ENCODE peak calls at places on chromosomes 16 and 17, in nine cellular contexts. One of them, this sample, is unnamed.

GRCh38 chr17:63178530-63178929 is 212.5 kb downstream of the TANC2 start:
- DNase-seq in transverse colon: no peak
- DNase-seq in GM23338: no peak
- DNase-seq in HCT116: no peak
- DNase-seq in K562: no peak
- DNase-seq in SK-N-SH: no peak
- DNase-seq in suprapubic skin: no peak
- DNase-seq in upper lobe of left lung: no peak
- DNase-seq in stomach: no peak
- DNase-seq in this sample: no peak

GRCh38 chr17:33012522-33013033 is 20.9 kb downstream of the SPACA3 start:
- DNase-seq in transverse colon: no peak
- DNase-seq in GM23338: no peak
- DNase-seq in HCT116: no peak
- DNase-seq in K562: peak; percentile 39
- DNase-seq in SK-N-SH: no peak
- DNase-seq in suprapubic skin: no peak
- DNase-seq in upper lobe of left lung: no peak
- DNase-seq in stomach: no peak
- DNase-seq in this sample: no peak

GRCh38 chr16:12092347-12092882 is 115.9 kb downstream of the SNX29 start:
- DNase-seq in transverse colon: no peak
- DNase-seq in GM23338: no peak
- DNase-seq in HCT116: peak; percentile 7
- DNase-seq in K562: no peak
- DNase-seq in SK-N-SH: no peak
- DNase-seq in suprapubic skin: no peak
- DNase-seq in upper lobe of left lung: peak; percentile 72
- DNase-seq in stomach: no peak
- DNase-seq in this sample: no peak

GRCh38 chr17:81164464-81165245 is 652 bp upstream of the PVALEF start:
- DNase-seq in transverse colon: no peak
- DNase-seq in GM23338: no peak
- DNase-seq in HCT116: no peak
- DNase-seq in K562: no peak
- DNase-seq in SK-N-SH: peak; percentile 94
- DNase-seq in suprapubic skin: no peak
- DNase-seq in upper lobe of left lung: no peak
- DNase-seq in stomach: peak; percentile 53
- DNase-seq in this sample: peak; percentile 58

GRCh38 chr16:27222499-27223225 is 19.3 kb downstream of the KDM8 start:
- DNase-seq in transverse colon: peak; percentile 29
- DNase-seq in GM23338: no peak
- DNase-seq in HCT116: no peak
- DNase-seq in K562: no peak
- DNase-seq in SK-N-SH: peak; percentile 51
- DNase-seq in suprapubic skin: no peak
- DNase-seq in upper lobe of left lung: no peak
- DNase-seq in stomach: peak; percentile 38
- DNase-seq in this sample: peak; percentile 86

GRCh38 chr16:75264531-75264998 is 13.1 kb upstream of the BCAR1 start:
- DNase-seq in transverse colon: no peak
- DNase-seq in GM23338: no peak
- DNase-seq in HCT116: no peak
- DNase-seq in K562: no peak
- DNase-seq in SK-N-SH: peak; percentile 76
- DNase-seq in suprapubic skin: no peak
- DNase-seq in upper lobe of left lung: peak; percentile 22
- DNase-seq in stomach: no peak
- DNase-seq in this sample: peak; percentile 81

GRCh38 chr17:82947051-82947991 is 107.5 kb upstream of the ZNF750 start:
- DNase-seq in transverse colon: no peak
- DNase-seq in GM23338: no peak
- DNase-seq in HCT116: no peak
- DNase-seq in K562: no peak
- DNase-seq in SK-N-SH: no peak
- DNase-seq in suprapubic skin: no peak
- DNase-seq in upper lobe of left lung: peak; percentile 11
- DNase-seq in stomach: no peak
- DNase-seq in this sample: peak; percentile 46

GRCh38 chr16:4615389-4616046 is 830 bp upstream of the UBALD1 start:
- DNase-seq in transverse colon: peak; percentile 37
- DNase-seq in GM23338: no peak
- DNase-seq in HCT116: no peak
- DNase-seq in K562: no peak
- DNase-seq in SK-N-SH: no peak
- DNase-seq in suprapubic skin: no peak
- DNase-seq in upper lobe of left lung: no peak
- DNase-seq in stomach: no peak
- DNase-seq in this sample: no peak

GRCh38 chr17:30161601-30162000 is 45.0 kb downstream of the NSRP1 start:
- DNase-seq in transverse colon: no peak
- DNase-seq in GM23338: no peak
- DNase-seq in HCT116: no peak
- DNase-seq in K562: no peak
- DNase-seq in SK-N-SH: no peak
- DNase-seq in suprapubic skin: no peak
- DNase-seq in upper lobe of left lung: no peak
- DNase-seq in stomach: no peak
- DNase-seq in this sample: no peak

GRCh38 chr17:12579245-12579644 is 86.4 kb upstream of the MYOCD start:
- DNase-seq in transverse colon: no peak
- DNase-seq in GM23338: no peak
- DNase-seq in HCT116: no peak
- DNase-seq in K562: no peak
- DNase-seq in SK-N-SH: no peak
- DNase-seq in suprapubic skin: no peak
- DNase-seq in upper lobe of left lung: no peak
- DNase-seq in stomach: no peak
- DNase-seq in this sample: no peak

GRCh38 chr16:31129568-31130335 is 5.8 kb downstream of the PRSS8 start:
- DNase-seq in transverse colon: peak; percentile 48
- DNase-seq in GM23338: no peak
- DNase-seq in HCT116: no peak
- DNase-seq in K562: no peak
- DNase-seq in SK-N-SH: no peak
- DNase-seq in suprapubic skin: no peak
- DNase-seq in upper lobe of left lung: peak; percentile 72
- DNase-seq in stomach: no peak
- DNase-seq in this sample: peak; percentile 77

GRCh38 chr16:56246051-56246817 is 54.9 kb downstream of the GNAO1 start:
- DNase-seq in transverse colon: no peak
- DNase-seq in GM23338: peak; percentile 23
- DNase-seq in HCT116: no peak
- DNase-seq in K562: no peak
- DNase-seq in SK-N-SH: peak; percentile 56
- DNase-seq in suprapubic skin: no peak
- DNase-seq in upper lobe of left lung: peak; percentile 49
- DNase-seq in stomach: no peak
- DNase-seq in this sample: peak; percentile 67

GRCh38 chr16:4401094-4401501 is 15.3 kb downstream of the CORO7 start:
- DNase-seq in transverse colon: no peak
- DNase-seq in GM23338: no peak
- DNase-seq in HCT116: no peak
- DNase-seq in K562: no peak
- DNase-seq in SK-N-SH: no peak
- DNase-seq in suprapubic skin: no peak
- DNase-seq in upper lobe of left lung: no peak
- DNase-seq in stomach: no peak
- DNase-seq in this sample: no peak

GRCh38 chr17:83137523-83137922 is 58.1 kb downstream of the METRNL start:
- DNase-seq in transverse colon: no peak
- DNase-seq in GM23338: no peak
- DNase-seq in HCT116: no peak
- DNase-seq in K562: no peak
- DNase-seq in SK-N-SH: no peak
- DNase-seq in suprapubic skin: peak; percentile 61
- DNase-seq in upper lobe of left lung: peak; percentile 15
- DNase-seq in stomach: no peak
- DNase-seq in this sample: peak; percentile 46

GRCh38 chr16:63311313-63311712 is 1275.1 kb upstream of the CDH8 start:
- DNase-seq in transverse colon: no peak
- DNase-seq in GM23338: no peak
- DNase-seq in HCT116: no peak
- DNase-seq in K562: no peak
- DNase-seq in SK-N-SH: no peak
- DNase-seq in suprapubic skin: no peak
- DNase-seq in upper lobe of left lung: no peak
- DNase-seq in stomach: no peak
- DNase-seq in this sample: no peak

GRCh38 chr17:42814633-42815399 is 9.3 kb downstream of the BECN1 start:
- DNase-seq in transverse colon: no peak
- DNase-seq in GM23338: no peak
- DNase-seq in HCT116: no peak
- DNase-seq in K562: no peak
- DNase-seq in SK-N-SH: no peak
- DNase-seq in suprapubic skin: no peak
- DNase-seq in upper lobe of left lung: peak; percentile 42
- DNase-seq in stomach: no peak
- DNase-seq in this sample: no peak

DNA sequence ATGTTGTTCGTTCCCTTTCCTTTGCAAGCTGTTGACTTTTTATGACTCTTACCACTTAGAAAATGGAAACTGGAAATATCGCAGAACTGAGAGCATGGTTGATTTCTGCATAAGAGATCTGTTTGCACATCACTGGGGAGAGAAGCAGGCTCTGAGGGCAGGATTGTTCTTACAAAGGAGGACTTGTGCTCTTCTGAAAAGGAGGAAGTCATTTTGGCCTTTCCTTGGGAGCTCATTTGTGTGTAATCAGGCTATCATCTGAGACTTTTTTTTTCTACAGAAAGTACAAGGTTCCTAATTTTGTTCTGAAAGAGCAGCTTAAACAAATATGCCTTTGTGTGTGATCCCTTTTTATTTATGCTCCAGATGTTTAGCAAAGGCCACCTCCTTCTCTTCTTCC is 145.7 kb upstream of the CACNG5 start:
- DNase-seq in transverse colon: no peak
- DNase-seq in GM23338: no peak
- DNase-seq in HCT116: no peak
- DNase-seq in K562: no peak
- DNase-seq in SK-N-SH: no peak
- DNase-seq in suprapubic skin: no peak
- DNase-seq in upper lobe of left lung: no peak
- DNase-seq in stomach: no peak
- DNase-seq in this sample: no peak
- H3K27ac ChIP-seq in transverse colon: peak overlapping the region; percentile 62
- H3K27ac ChIP-seq in GM23338: no peak overlapping the region
- H3K27ac ChIP-seq in HCT116: no peak overlapping the region
- H3K27ac ChIP-seq in K562: no peak overlapping the region
- H3K27ac ChIP-seq in SK-N-SH: no peak overlapping the region
- H3K27ac ChIP-seq in suprapubic skin: no peak overlapping the region
- H3K27ac ChIP-seq in upper lobe of left lung: no peak overlapping the region
- H3K27ac ChIP-seq in stomach: peak overlapping the region; percentile 55
- H3K27ac ChIP-seq in this sample: peak overlapping the region; percentile 14

DNA sequence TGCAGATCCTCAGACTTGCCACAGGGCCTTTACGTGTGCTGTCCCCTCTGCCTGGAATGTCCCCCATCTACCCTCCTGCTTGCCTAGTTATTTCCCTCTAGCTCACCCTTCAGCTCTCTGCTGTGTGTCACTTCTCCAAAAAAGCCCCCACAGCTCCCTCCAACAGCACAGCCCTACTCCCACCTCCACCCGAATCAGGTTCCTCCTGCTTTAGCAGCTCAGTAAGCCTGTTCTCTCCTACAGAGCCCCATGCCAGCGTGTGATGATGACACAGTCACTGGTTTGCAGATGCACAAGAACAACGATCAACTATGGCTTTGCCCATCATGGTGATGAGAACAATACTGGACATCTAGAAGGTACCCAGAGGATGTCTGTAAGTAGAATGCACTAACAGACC is 7.1 kb upstream of the SAMD14 start:
- DNase-seq in transverse colon: no peak
- DNase-seq in GM23338: no peak
- DNase-seq in HCT116: no peak
- DNase-seq in K562: no peak
- DNase-seq in SK-N-SH: no peak
- DNase-seq in suprapubic skin: no peak
- DNase-seq in upper lobe of left lung: no peak
- DNase-seq in stomach: no peak
- DNase-seq in this sample: no peak
- TF ChIP-seq POLR2AphosphoS5 in transverse colon: no peak
- TF ChIP-seq POLR2AphosphoS5 in GM23338: no peak
- TF ChIP-seq POLR2AphosphoS5 in HCT116: no peak
- TF ChIP-seq POLR2AphosphoS5 in K562: no peak
- TF ChIP-seq POLR2AphosphoS5 in SK-N-SH: no peak
- TF ChIP-seq POLR2AphosphoS5 in suprapubic skin: no peak
- TF ChIP-seq POLR2AphosphoS5 in upper lobe of left lung: no peak
- TF ChIP-seq POLR2AphosphoS5 in stomach: no peak
- TF ChIP-seq POLR2AphosphoS5 in this sample: no peak

GRCh38 chr17:20267459-20267842 is 199.9 kb downstream of the LGALS9B start:
- DNase-seq in transverse colon: no peak
- DNase-seq in GM23338: no peak
- DNase-seq in HCT116: no peak
- DNase-seq in K562: no peak
- DNase-seq in SK-N-SH: no peak
- DNase-seq in suprapubic skin: no peak
- DNase-seq in upper lobe of left lung: no peak
- DNase-seq in stomach: no peak
- DNase-seq in this sample: no peak
- H3K4me1 ChIP-seq in transverse colon: no peaks in the 10 kb centered on the region
- H3K4me1 ChIP-seq in GM23338: peaks cover 9% of the 10 kb centered on the region
- H3K4me1 ChIP-seq in HCT116: peaks cover 7% of the 10 kb centered on the region
- H3K4me1 ChIP-seq in K562: peaks cover 19% of the 10 kb centered on the region
- H3K4me1 ChIP-seq in SK-N-SH: peaks cover 7% of the 10 kb centered on the region
- H3K4me1 ChIP-seq in suprapubic skin: peaks cover 2% of the 10 kb centered on the region
- H3K4me1 ChIP-seq in upper lobe of left lung: no peaks in the 10 kb centered on the region
- H3K4me1 ChIP-seq in stomach: no peaks in the 10 kb centered on the region
- H3K4me1 ChIP-seq in this sample: no peaks in the 10 kb centered on the region

GRCh38 chr17:65053354-65053881 is 3.1 kb downstream of the GNA13 start:
- DNase-seq in transverse colon: no peak
- DNase-seq in GM23338: no peak
- DNase-seq in HCT116: no peak
- DNase-seq in K562: no peak
- DNase-seq in SK-N-SH: no peak
- DNase-seq in suprapubic skin: no peak
- DNase-seq in upper lobe of left lung: no peak
- DNase-seq in stomach: no peak
- DNase-seq in this sample: no peak
- H3K27ac ChIP-seq in transverse colon: peak overlapping the region; percentile 99
- H3K27ac ChIP-seq in GM23338: no peak overlapping the region
- H3K27ac ChIP-seq in HCT116: no peak overlapping the region
- H3K27ac ChIP-seq in K562: no peak overlapping the region
- H3K27ac ChIP-seq in SK-N-SH: no peak overlapping the region
- H3K27ac ChIP-seq in suprapubic skin: no peak overlapping the region
- H3K27ac ChIP-seq in upper lobe of left lung: no peak overlapping the region
- H3K27ac ChIP-seq in stomach: peak overlapping the region; percentile 99
- H3K27ac ChIP-seq in this sample: no peak overlapping the region

This sample was measured in sigmoid colon.